ENCODE peak calls at places on chromosome 1, in seven cellular contexts. One of them, this sample, is unnamed.

GRCh38 chr1:227508431-227508830 is 54.9 kb upstream of the ZNF678 start:
- DNase-seq in CD4-positive, alpha-beta T cell: no peak
- DNase-seq in NCI-H524 treated with DMSO at 0.1 percent for 48 hours: no peak
- DNase-seq in AG08395: no peak
- DNase-seq in lower lobe of right lung: no peak
- DNase-seq in Caki2: no peak
- DNase-seq in vagina: peak
- DNase-seq in this sample: no peak

GRCh38 chr1:7827134-7827955 is 25.5 kb downstream of the UTS2 start:
- DNase-seq in CD4-positive, alpha-beta T cell: peak
- DNase-seq in vagina: no peak
- DNase-seq in lower lobe of right lung: no peak
- DNase-seq in Caki2: no peak
- DNase-seq in NCI-H524 treated with DMSO at 0.1 percent for 48 hours: no peak
- DNase-seq in AG08395: no peak
- DNase-seq in this sample: no peak

GRCh38 chr1:16117369-16117768 is 38.5 kb downstream of the EPHA2 start:
- DNase-seq in lower lobe of right lung: no peak
- DNase-seq in Caki2: no peak
- DNase-seq in vagina: no peak
- DNase-seq in AG08395: peak
- DNase-seq in CD4-positive, alpha-beta T cell: no peak
- DNase-seq in NCI-H524 treated with DMSO at 0.1 percent for 48 hours: no peak
- DNase-seq in this sample: no peak

GRCh38 chr1:173205146-173206051 is 1.7 kb downstream of the TNFSF4 start:
- DNase-seq in Caki2: no peak
- DNase-seq in CD4-positive, alpha-beta T cell: peak
- DNase-seq in AG08395: peak
- DNase-seq in vagina: no peak
- DNase-seq in lower lobe of right lung: no peak
- DNase-seq in NCI-H524 treated with DMSO at 0.1 percent for 48 hours: no peak
- DNase-seq in this sample: no peak

GRCh38 chr1:36224537-36225297 is 474 bp downstream of the THRAP3 start:
- DNase-seq in AG08395: peak
- DNase-seq in vagina: no peak
- DNase-seq in CD4-positive, alpha-beta T cell: no peak
- DNase-seq in Caki2: no peak
- DNase-seq in lower lobe of right lung: peak
- DNase-seq in NCI-H524 treated with DMSO at 0.1 percent for 48 hours: peak
- DNase-seq in this sample: peak

GRCh38 chr1:84719477-84720274 is 29.4 kb upstream of the SSX2IP start:
- DNase-seq in CD4-positive, alpha-beta T cell: no peak
- DNase-seq in Caki2: no peak
- DNase-seq in AG08395: peak
- DNase-seq in lower lobe of right lung: no peak
- DNase-seq in vagina: no peak
- DNase-seq in NCI-H524 treated with DMSO at 0.1 percent for 48 hours: no peak
- DNase-seq in this sample: no peak

GRCh38 chr1:206074839-206075238 is 21.9 kb downstream of the RHEX start:
- DNase-seq in NCI-H524 treated with DMSO at 0.1 percent for 48 hours: no peak
- DNase-seq in vagina: no peak
- DNase-seq in CD4-positive, alpha-beta T cell: no peak
- DNase-seq in lower lobe of right lung: no peak
- DNase-seq in AG08395: no peak
- DNase-seq in Caki2: no peak
- DNase-seq in this sample: no peak

GRCh38 chr1:161721738-161722343 is 497 bp downstream of the FCRLB start:
- DNase-seq in AG08395: peak
- DNase-seq in lower lobe of right lung: no peak
- DNase-seq in Caki2: peak
- DNase-seq in CD4-positive, alpha-beta T cell: no peak
- DNase-seq in NCI-H524 treated with DMSO at 0.1 percent for 48 hours: no peak
- DNase-seq in vagina: no peak
- DNase-seq in this sample: no peak

GRCh38 chr1:13832536-13832935 is 132.5 kb downstream of the PRDM2 start:
- DNase-seq in CD4-positive, alpha-beta T cell: no peak
- DNase-seq in vagina: no peak
- DNase-seq in AG08395: no peak
- DNase-seq in NCI-H524 treated with DMSO at 0.1 percent for 48 hours: no peak
- DNase-seq in Caki2: no peak
- DNase-seq in lower lobe of right lung: no peak
- DNase-seq in this sample: no peak

GRCh38 chr1:223033658-223034057 is 109.4 kb downstream of the TLR5 start:
- DNase-seq in Caki2: no peak
- DNase-seq in NCI-H524 treated with DMSO at 0.1 percent for 48 hours: no peak
- DNase-seq in CD4-positive, alpha-beta T cell: no peak
- DNase-seq in AG08395: no peak
- DNase-seq in lower lobe of right lung: no peak
- DNase-seq in vagina: no peak
- DNase-seq in this sample: peak

GRCh38 chr1:115496904-115497527 is 144.8 kb upstream of the VANGL1 start:
- DNase-seq in AG08395: peak
- DNase-seq in NCI-H524 treated with DMSO at 0.1 percent for 48 hours: no peak
- DNase-seq in lower lobe of right lung: no peak
- DNase-seq in Caki2: peak
- DNase-seq in vagina: no peak
- DNase-seq in CD4-positive, alpha-beta T cell: no peak
- DNase-seq in this sample: no peak

GRCh38 chr1:37556712-37557196 is at the start of gene DNALI1:
- DNase-seq in AG08395: peak
- DNase-seq in vagina: no peak
- DNase-seq in NCI-H524 treated with DMSO at 0.1 percent for 48 hours: peak
- DNase-seq in Caki2: peak
- DNase-seq in CD4-positive, alpha-beta T cell: no peak
- DNase-seq in lower lobe of right lung: peak
- DNase-seq in this sample: peak

GRCh38 chr1:110390692-110391232 is at the start of gene SLC16A4:
- DNase-seq in NCI-H524 treated with DMSO at 0.1 percent for 48 hours: no peak
- DNase-seq in CD4-positive, alpha-beta T cell: no peak
- DNase-seq in vagina: no peak
- DNase-seq in AG08395: peak
- DNase-seq in lower lobe of right lung: no peak
- DNase-seq in Caki2: peak
- DNase-seq in this sample: no peak

GRCh38 chr1:156920233-156921052 is at the start of gene LRRC71:
- DNase-seq in vagina: no peak
- DNase-seq in CD4-positive, alpha-beta T cell: peak
- DNase-seq in lower lobe of right lung: peak
- DNase-seq in Caki2: peak
- DNase-seq in NCI-H524 treated with DMSO at 0.1 percent for 48 hours: no peak
- DNase-seq in AG08395: peak
- DNase-seq in this sample: peak

GRCh38 chr1:154866257-154866994 is 3.7 kb downstream of the KCNN3 start:
- DNase-seq in NCI-H524 treated with DMSO at 0.1 percent for 48 hours: no peak
- DNase-seq in lower lobe of right lung: no peak
- DNase-seq in CD4-positive, alpha-beta T cell: no peak
- DNase-seq in Caki2: no peak
- DNase-seq in AG08395: no peak
- DNase-seq in vagina: no peak
- DNase-seq in this sample: no peak

GRCh38 chr1:110425196-110425595 is 17.7 kb upstream of the LAMTOR5 start:
- DNase-seq in NCI-H524 treated with DMSO at 0.1 percent for 48 hours: peak
- DNase-seq in AG08395: no peak
- DNase-seq in vagina: no peak
- DNase-seq in lower lobe of right lung: no peak
- DNase-seq in Caki2: no peak
- DNase-seq in CD4-positive, alpha-beta T cell: no peak
- DNase-seq in this sample: no peak

GRCh38 chr1:107593436-107594209 is 371.4 kb downstream of the VAV3 start:
- DNase-seq in vagina: no peak
- DNase-seq in Caki2: peak
- DNase-seq in NCI-H524 treated with DMSO at 0.1 percent for 48 hours: no peak
- DNase-seq in lower lobe of right lung: no peak
- DNase-seq in CD4-positive, alpha-beta T cell: no peak
- DNase-seq in AG08395: no peak
- DNase-seq in this sample: no peak

GRCh38 chr1:14567056-14567455 is 31.4 kb upstream of the KAZN start:
- DNase-seq in lower lobe of right lung: no peak
- DNase-seq in Caki2: no peak
- DNase-seq in vagina: no peak
- DNase-seq in NCI-H524 treated with DMSO at 0.1 percent for 48 hours: no peak
- DNase-seq in AG08395: no peak
- DNase-seq in CD4-positive, alpha-beta T cell: no peak
- DNase-seq in this sample: no peak

GRCh38 chr1:175137369-175137768 is 55.2 kb downstream of the KIAA0040 start:
- DNase-seq in CD4-positive, alpha-beta T cell: no peak
- DNase-seq in AG08395: no peak
- DNase-seq in lower lobe of right lung: no peak
- DNase-seq in NCI-H524 treated with DMSO at 0.1 percent for 48 hours: no peak
- DNase-seq in vagina: no peak
- DNase-seq in Caki2: no peak
- DNase-seq in this sample: no peak

GRCh38 chr1:24140741-24141181 is 2.2 kb downstream of the IL22RA1 start:
- DNase-seq in AG08395: no peak
- DNase-seq in NCI-H524 treated with DMSO at 0.1 percent for 48 hours: no peak
- DNase-seq in lower lobe of right lung: no peak
- DNase-seq in CD4-positive, alpha-beta T cell: no peak
- DNase-seq in vagina: no peak
- DNase-seq in Caki2: no peak
- DNase-seq in this sample: no peak

GRCh38 chr1:206600527-206600926 is 11.7 kb downstream of the EIF2D start:
- DNase-seq in AG08395: no peak
- DNase-seq in vagina: no peak
- DNase-seq in Caki2: no peak
- DNase-seq in lower lobe of right lung: no peak
- DNase-seq in CD4-positive, alpha-beta T cell: no peak
- DNase-seq in NCI-H524 treated with DMSO at 0.1 percent for 48 hours: no peak
- DNase-seq in this sample: no peak